ENCODE peak calls at places on chromosomes 2 and 18, in four cellular contexts. Z is left ventricle myocardium inferior, T is stomach, D is tibial nerve. R is an unnamed sample.

GRCh38 chr18:36411745-36412168 is 114.2 kb downstream of the FHOD3 start:
- DNase-seq in Z (no peak), T (no peak), D (no peak), R (no peak)

GRCh38 chr2:52976132-52976949 is 791.3 kb upstream of the CHAC2 start:
- DNase-seq in Z (no peak), T (no peak), D (no peak), R (no peak)

GRCh38 chr2:232487385-232488096 is at the start of gene ECEL1:
- DNase-seq in Z (peak; percentile 6), T (no peak), D (no peak), R (no peak)

GRCh38 chr18:9858642-9859041 is 27.1 kb upstream of the TXNDC2 start:
- DNase-seq in Z (no peak), T (no peak), D (no peak), R (no peak)

GRCh38 chr2:74436804-74437695 is 4.7 kb downstream of the RTKN start:
- DNase-seq in Z (no peak), T (no peak), D (no peak), R (no peak)

GRCh38 chr2:31525876-31526275 is 54.9 kb downstream of the SRD5A2 start:
- DNase-seq in Z (no peak), T (no peak), D (no peak), R (no peak)

GRCh38 chr2:25448808-25449207 is 107.1 kb upstream of the DNMT3A start:
- DNase-seq in Z (no peak), T (no peak), D (no peak), R (no peak)

GRCh38 chr2:234974501-234975385 is 22.9 kb downstream of the SH3BP4 start:
- DNase-seq in Z (no peak), T (peak; percentile 63), D (no peak), R (no peak)

GRCh38 chr2:33532146-33532545 is 55.7 kb downstream of the RASGRP3 start:
- DNase-seq in Z (no peak), T (no peak), D (no peak), R (no peak)

GRCh38 chr18:6920099-6920955 is 190.8 kb downstream of the ARHGAP28 start:
- DNase-seq in Z (no peak), T (peak; percentile 77), D (peak; percentile 29), R (peak; percentile 73)

GRCh38 chr2:36449213-36449612 is 93.6 kb downstream of the CRIM1 start:
- DNase-seq in Z (no peak), T (no peak), D (no peak), R (no peak)

GRCh38 chr2:36450466-36451196 is 95.1 kb downstream of the CRIM1 start:
- DNase-seq in Z (no peak), T (no peak), D (no peak), R (no peak)

GRCh38 chr2:36452279-36452678 is 96.7 kb downstream of the CRIM1 start:
- DNase-seq in Z (no peak), T (no peak), D (no peak), R (no peak)

GRCh38 chr2:36451512-36451911 is 95.9 kb downstream of the CRIM1 start:
- DNase-seq in Z (no peak), T (no peak), D (no peak), R (no peak)

DNA sequence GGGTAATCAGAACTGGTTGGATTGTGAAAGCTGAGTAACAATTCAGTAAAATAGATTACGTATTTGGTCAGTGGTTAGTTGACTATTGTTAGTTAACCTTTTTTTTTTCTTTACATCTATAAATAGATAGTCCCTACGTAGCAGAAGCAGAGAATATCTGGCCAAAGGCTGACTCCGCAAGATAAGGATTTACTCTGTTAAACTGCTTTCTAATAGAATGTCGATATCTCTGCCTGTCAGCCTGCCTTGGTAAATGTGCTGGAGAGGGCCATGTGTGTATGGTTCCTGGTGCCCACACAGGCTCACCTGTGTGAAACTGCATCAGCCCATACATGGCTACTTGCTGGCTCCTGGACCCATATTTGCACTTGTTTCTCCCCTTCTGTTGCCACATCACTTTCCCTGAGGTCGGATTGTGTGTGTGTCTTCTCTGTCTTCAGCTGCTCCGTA is 94.4 kb downstream of the CRIM1 start:
- DNase-seq in Z (no peak), T (no peak), D (no peak), R (no peak)
- H3K9me3 ChIP-seq in Z (no peaks in the 10 kb centered on the region), T (no peaks in the 10 kb centered on the region), D (no peaks in the 10 kb centered on the region), R (no peaks in the 10 kb centered on the region)

GRCh38 chr18:24999650-25000267 is 352.2 kb downstream of the ZNF521 start:
- DNase-seq in Z (no peak), T (no peak), D (no peak), R (no peak)
- H3K27ac ChIP-seq in Z (no peak overlapping the region), T (no peak overlapping the region), D (no peak overlapping the region), R (no peak overlapping the region)

DNA sequence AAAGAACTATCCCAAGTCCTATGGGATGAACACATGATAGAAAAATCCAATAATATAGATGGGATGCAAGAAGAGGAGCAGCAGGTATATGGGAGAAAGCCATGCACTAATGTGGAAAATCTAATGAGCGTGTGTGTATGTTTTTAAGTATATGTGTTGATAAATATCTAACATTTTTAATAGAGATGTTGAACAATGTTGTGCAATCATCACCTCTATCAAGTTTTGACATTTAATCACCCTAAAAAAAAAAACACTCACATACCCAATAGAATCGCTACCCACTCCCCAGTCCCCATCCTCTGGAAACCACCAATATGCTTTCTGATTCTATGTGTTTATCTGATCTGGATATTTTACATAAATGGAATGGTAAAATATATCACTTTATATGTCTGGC is 983.7 kb downstream of the SUCLG1 start:
- DNase-seq in Z (no peak), T (no peak), D (no peak), R (no peak)
- H3K9me3 ChIP-seq in Z (peaks cover 3% of the 10 kb centered on the region), T (no peaks in the 10 kb centered on the region), D (no peaks in the 10 kb centered on the region), R (no peaks in the 10 kb centered on the region)

GRCh38 chr2:24304098-24304497 is 56.2 kb downstream of the ITSN2 start:
- DNase-seq in Z (peak; percentile 77), T (no peak), D (peak; percentile 61), R (no peak)

GRCh38 chr2:24301599-24301998 is 58.7 kb downstream of the ITSN2 start:
- DNase-seq in Z (no peak), T (no peak), D (no peak), R (no peak)

GRCh38 chr2:24307961-24308360 is 52.4 kb downstream of the ITSN2 start:
- DNase-seq in Z (no peak), T (no peak), D (no peak), R (no peak)

DNA sequence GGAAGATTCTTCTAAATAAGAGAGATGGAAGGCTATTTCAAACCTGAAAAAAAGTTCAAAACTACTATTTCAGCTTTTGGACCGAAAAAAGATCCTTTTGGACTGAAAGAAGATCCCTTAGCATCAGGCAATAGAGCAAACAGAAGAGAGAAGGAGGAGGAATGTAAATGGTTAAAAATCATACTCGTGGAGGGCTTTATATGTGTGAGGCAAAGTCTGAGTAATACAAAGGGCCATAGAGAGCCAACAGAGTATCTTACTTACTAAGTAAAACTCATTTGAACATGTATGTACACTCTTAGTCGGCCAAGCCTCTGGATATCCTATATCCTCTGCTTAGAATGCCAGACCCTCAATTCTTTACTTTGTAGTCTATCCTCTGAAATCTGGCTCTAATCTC is 55.7 kb downstream of the ITSN2 start:
- DNase-seq in Z (no peak), T (no peak), D (no peak), R (no peak)
- H3K27ac ChIP-seq in Z (peak overlapping the region; percentile 78), T (peak overlapping the region; percentile 66), D (peak overlapping the region; percentile 72), R (peak overlapping the region; percentile 23)

R was measured in upper lobe of left lung.